ENCODE peak calls at places on chromosome 17, in four cellular contexts. U, T, Q and P are unnamed samples.

GRCh38 chr17:50198026-50198669 is 3.3 kb downstream of the COL1A1 start:
- DNase-seq in U (peak), Q (peak), T (no peak), P (peak)

GRCh38 chr17:82106697-82107305 is 8.8 kb upstream of the FASN start:
- DNase-seq in U (no peak), T (no peak), Q (no peak), P (no peak)

GRCh38 chr17:18037482-18037881 is 1.5 kb downstream of the ATPAF2 start:
- DNase-seq in T (no peak), U (no peak), Q (no peak), P (peak)

GRCh38 chr17:76136276-76137025 is 4.6 kb downstream of the FOXJ1 start:
- DNase-seq in U (no peak), Q (no peak), T (no peak), P (no peak)

GRCh38 chr17:33987162-33987561 is 267.9 kb upstream of the CCL2 start:
- DNase-seq in T (no peak), Q (no peak), U (no peak), P (no peak)

GRCh38 chr17:27846042-27846655 is 45.8 kb upstream of the NOS2 start:
- DNase-seq in U (no peak), Q (no peak), T (no peak), P (peak)

GRCh38 chr17:76537288-76537577 is 276 bp downstream of the CYGB start:
- DNase-seq in Q (no peak), T (no peak), U (no peak), P (no peak)

GRCh38 chr17:79223953-79224352 is 149.3 kb downstream of the ENGASE start:
- DNase-seq in U (no peak), Q (no peak), T (no peak), P (no peak)

GRCh38 chr17:35666070-35666469 is 65.4 kb upstream of the RASL10B start:
- DNase-seq in Q (no peak), T (no peak), U (no peak), P (no peak)

GRCh38 chr17:2905269-2905668 is 109.0 kb downstream of the RAP1GAP2 start:
- DNase-seq in T (no peak), U (no peak), Q (no peak), P (no peak)

GRCh38 chr17:65062168-65062915 is 5.8 kb upstream of the GNA13 start:
- DNase-seq in T (no peak), Q (no peak), U (no peak), P (peak)

GRCh38 chr17:10120749-10121148 is 77.7 kb downstream of the GAS7 start:
- DNase-seq in Q (no peak), T (no peak), U (no peak), P (no peak)

GRCh38 chr17:72383053-72383847 is 262.4 kb downstream of the SOX9 start:
- DNase-seq in Q (no peak), T (no peak), U (no peak), P (no peak)

GRCh38 chr17:1521067-1521466 is 4.7 kb upstream of the INPP5K start:
- DNase-seq in U (no peak), T (no peak), Q (no peak), P (no peak)

GRCh38 chr17:1709403-1709891 is 730 bp downstream of the TLCD2 start:
- DNase-seq in T (no peak), Q (no peak), U (no peak), P (peak)

GRCh38 chr17:28896884-28897768 is at the start of gene FLOT2:
- DNase-seq in T (no peak), U (peak), Q (peak), P (peak)

GRCh38 chr17:63701477-63702222 is 1.7 kb upstream of the LIMD2 start:
- DNase-seq in Q (no peak), T (no peak), U (peak), P (peak)